ENCODE peak calls at places on chromosomes 11 and 22, in four cellular contexts. D is mesenchymal stem cell, I is neuronal stem cell, R is IMR-90. L is an unnamed sample.

GRCh38 chr22:19446603-19447387 is 716 bp downstream of the C22orf39 start:
- DNase-seq in D (peak), I (peak), R (no peak), L (peak)

GRCh38 chr22:31272522-31273446 is 19.5 kb downstream of the PIK3IP1 start:
- DNase-seq in I (peak), R (peak), D (peak), L (peak)

GRCh38 chr11:35146074-35146521 is 7.1 kb downstream of the CD44 start:
- DNase-seq in R (no peak), D (peak), I (no peak), L (no peak)

GRCh38 chr11:74948546-74948897 is 369 bp downstream of the XRRA1 start:
- DNase-seq in I (no peak), R (no peak), D (no peak), L (no peak)

GRCh38 chr11:44592125-44592643 is 26.7 kb downstream of the CD82 start:
- DNase-seq in D (peak), R (peak), I (no peak), L (no peak)

GRCh38 chr22:19811811-19812771 is 42.6 kb downstream of the GNB1L start:
- DNase-seq in R (no peak), I (no peak), D (no peak), L (no peak)

GRCh38 chr11:109043318-109043717 is 378.4 kb downstream of the DDX10 start:
- DNase-seq in I (no peak), D (no peak), R (no peak), L (no peak)

GRCh38 chr11:88886796-88887195 is 179.0 kb downstream of the GRM5 start:
- DNase-seq in R (peak), D (no peak), I (peak), L (peak)

GRCh38 chr22:43164636-43165035 is 13.3 kb downstream of the TSPO start:
- DNase-seq in R (no peak), D (no peak), I (no peak), L (no peak)

GRCh38 chr11:117020287-117020686 is 77.9 kb downstream of the SIK3 start:
- DNase-seq in R (no peak), I (no peak), D (no peak), L (no peak)

GRCh38 chr22:40024201-40025061 is 29.7 kb downstream of the FAM83F start:
- DNase-seq in D (peak), I (peak), R (peak), L (peak)

GRCh38 chr11:77198440-77198849 is 70.4 kb downstream of the MYO7A start:
- DNase-seq in R (peak), I (no peak), D (no peak), L (peak)

GRCh38 chr11:61056566-61056965 is 45.7 kb upstream of the CD5 start:
- DNase-seq in D (no peak), I (no peak), R (no peak), L (no peak)

GRCh38 chr22:31968022-31968421 is 23.7 kb downstream of the YWHAH start:
- DNase-seq in D (no peak), R (no peak), I (no peak), L (no peak)

GRCh38 chr11:110000045-110000502 is 93.1 kb upstream of the ZC3H12C start:
- DNase-seq in D (peak), R (peak), I (no peak), L (no peak)

GRCh38 chr11:43852057-43852636 is 28.5 kb upstream of the ALKBH3 start:
- DNase-seq in D (peak), I (peak), R (peak), L (peak)

GRCh38 chr11:68538025-68538424 is 77.5 kb downstream of the PPP6R3 start:
- DNase-seq in D (no peak), R (no peak), I (no peak), L (no peak)

GRCh38 chr11:2156416-2157182 is 4.4 kb downstream of the INS start:
- DNase-seq in I (peak), D (peak), R (peak), L (peak)

GRCh38 chr11:126628790-126629621 is 273.5 kb downstream of the ST3GAL4 start:
- DNase-seq in D (no peak), R (peak), I (no peak), L (no peak)

GRCh38 chr11:76670475-76671235 is at the start of gene LRRC32:
- DNase-seq in R (no peak), I (peak), D (no peak), L (peak)

GRCh38 chr11:29448246-29448877 is 568.5 kb downstream of the KCNA4 start:
- DNase-seq in I (peak), R (peak), D (peak), L (no peak)

GRCh38 chr11:96424693-96425092 is 34.9 kb downstream of the JRKL start:
- DNase-seq in R (peak), D (peak), I (no peak), L (no peak)

GRCh38 chr11:65013692-65014145 is 241 bp upstream of the ARL2 start:
- DNase-seq in I (peak), D (peak), R (peak), L (peak)

GRCh38 chr11:108453207-108453835 is 14.0 kb downstream of the C11orf65 start:
- DNase-seq in I (no peak), D (no peak), R (no peak), L (no peak)

GRCh38 chr11:40271361-40271760 is 1188.1 kb downstream of the LRRC4C start:
- DNase-seq in I (no peak), D (no peak), R (no peak), L (no peak)

GRCh38 chr22:24175160-24175808 is 6.0 kb upstream of the SUSD2 start:
- DNase-seq in R (peak), I (peak), D (peak), L (peak)

GRCh38 chr22:30425616-30426394 is at the start of gene MTFP1:
- DNase-seq in D (peak), I (peak), R (peak), L (peak)

GRCh38 chr11:3995307-3995706 is 99.3 kb upstream of the RRM1 start:
- DNase-seq in D (no peak), I (no peak), R (no peak), L (no peak)

GRCh38 chr11:72430743-72431570 is 3.4 kb downstream of the CLPB start:
- DNase-seq in R (peak), I (no peak), D (peak), L (peak)

GRCh38 chr11:6480299-6480914 is 724 bp downstream of the ARFIP2 start:
- DNase-seq in I (no peak), R (no peak), D (peak), L (no peak)

GRCh38 chr22:16960220-16960883 is 47.7 kb downstream of the GAB4 start:
- DNase-seq in R (no peak), I (no peak), D (no peak), L (no peak)

GRCh38 chr11:3849297-3849874 is 6.1 kb upstream of the STIM1 start:
- DNase-seq in D (peak), I (peak), R (peak), L (no peak)

GRCh38 chr11:62610814-62611704 is 1.5 kb downstream of the EML3 start:
- DNase-seq in R (no peak), I (no peak), D (no peak), L (no peak)

GRCh38 chr11:2213384-2213842 is 41.8 kb upstream of the TH start:
- DNase-seq in I (no peak), R (no peak), D (no peak), L (peak)

GRCh38 chr11:82890941-82891340 is 9.3 kb downstream of the PRCP start:
- DNase-seq in D (no peak), I (no peak), R (no peak), L (no peak)

GRCh38 chr11:134474070-134474860 is 62.2 kb upstream of the B3GAT1 start:
- DNase-seq in I (no peak), R (no peak), D (no peak), L (peak)

GRCh38 chr11:72776844-72777754 is 16.7 kb downstream of the STARD10 start:
- DNase-seq in I (no peak), R (no peak), D (no peak), L (no peak)

GRCh38 chr11:66287256-66288137 is 1.4 kb downstream of the YIF1A start:
- DNase-seq in R (no peak), I (no peak), D (no peak), L (no peak)
- H3K14ac ChIP-seq in R (peak), I (peak), D (peak), L (no peak)

GRCh38 chr11:47249378-47249715 is 733 bp upstream of the ACP2 start:
- DNase-seq in D (no peak), I (no peak), R (no peak), L (no peak)
- H3K14ac ChIP-seq in D (peak), I (no peak), R (peak), L (no peak)

GRCh38 chr22:50626314-50626855 is 1.6 kb downstream of the ARSA start:
- DNase-seq in I (no peak), D (no peak), R (no peak), L (peak)

GRCh38 chr22:50628543-50629134 is 687 bp upstream of the ARSA start:
- DNase-seq in D (no peak), I (no peak), R (no peak), L (no peak)

GRCh38 chr22:50627914-50628542 is at the start of gene ARSA:
- DNase-seq in I (peak), R (peak), D (peak), L (peak)

GRCh38 chr22:50626856-50627451 is 998 bp downstream of the ARSA start:
- DNase-seq in R (no peak), D (no peak), I (no peak), L (peak)

DNA sequence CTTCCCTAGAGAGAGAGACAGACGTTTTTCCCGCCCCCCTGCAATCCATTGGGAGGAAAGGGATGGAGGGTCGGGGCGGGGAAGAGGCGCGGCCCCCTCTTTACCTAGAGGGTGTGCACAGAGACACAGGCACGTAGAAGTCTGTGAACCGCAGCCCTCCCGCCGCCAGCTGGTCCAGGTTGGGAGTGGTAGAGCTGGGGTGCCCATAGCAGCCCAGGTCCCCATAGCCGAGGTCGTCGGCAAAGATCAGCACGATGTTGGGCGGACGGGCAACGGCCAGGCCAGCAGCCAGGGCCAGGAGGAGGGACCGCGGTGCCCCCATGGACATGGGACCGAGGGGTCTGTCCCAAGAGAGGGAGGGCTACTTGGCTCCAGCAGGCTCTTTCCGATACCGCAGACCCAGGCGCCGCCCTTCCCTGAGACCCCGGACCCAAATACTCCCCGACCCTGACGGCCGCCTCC is 469 bp downstream of the ARSA start:
- DNase-seq in D (peak), R (no peak), I (no peak), L (peak)
- H3K14ac ChIP-seq in D (peak), R (peak), I (peak), L (peak)

GRCh38 chr22:46362221-46362933 is 26.9 kb downstream of the TRMU start:
- DNase-seq in D (no peak), R (peak), I (no peak), L (no peak)
- H3K14ac ChIP-seq in D (no peak), R (no peak), I (no peak), L (no peak)

GRCh38 chr22:37169947-37170688 is 17.9 kb downstream of the C1QTNF6 start:
- DNase-seq in I (no peak), R (no peak), D (no peak), L (no peak)
- H3K14ac ChIP-seq in I (no peak), R (no peak), D (no peak), L (no peak)

GRCh38 chr11:12201016-12201985 is 90.9 kb downstream of the MICAL2 start:
- DNase-seq in R (peak), I (no peak), D (peak), L (no peak)

GRCh38 chr11:12198261-12198925 is 88.0 kb downstream of the MICAL2 start:
- DNase-seq in D (no peak), R (no peak), I (no peak), L (no peak)

GRCh38 chr11:12196862-12197261 is 86.5 kb downstream of the MICAL2 start:
- DNase-seq in R (no peak), D (no peak), I (no peak), L (no peak)

GRCh38 chr11:12200359-12201015 is 90.1 kb downstream of the MICAL2 start:
- DNase-seq in I (no peak), R (peak), D (no peak), L (no peak)

GRCh38 chr11:12199231-12199948 is 89.0 kb downstream of the MICAL2 start:
- DNase-seq in D (no peak), R (no peak), I (no peak), L (no peak)
- H3K14ac ChIP-seq in D (peak), R (peak), I (no peak), L (no peak)